ENCODE peak calls at places on chromosome 19, in seven cellular contexts. One of them, this sample, is unnamed.

GRCh38 chr19:40601061-40601973 is at the start of gene LTBP4:
- DNase-seq in heart right ventricle: peak
- DNase-seq in HS-27A: no peak
- DNase-seq in heart left ventricle: peak
- DNase-seq in EL: peak
- DNase-seq in ACHN: peak
- DNase-seq in caudate nucleus: no peak
- DNase-seq in this sample: no peak

GRCh38 chr19:17327654-17328516 is 6.8 kb downstream of the ANO8 start:
- DNase-seq in heart right ventricle: no peak
- DNase-seq in ACHN: no peak
- DNase-seq in EL: no peak
- DNase-seq in caudate nucleus: no peak
- DNase-seq in HS-27A: no peak
- DNase-seq in heart left ventricle: no peak
- DNase-seq in this sample: no peak

GRCh38 chr19:35738021-35738886 is 4.0 kb downstream of the IGFLR1 start:
- DNase-seq in ACHN: no peak
- DNase-seq in caudate nucleus: no peak
- DNase-seq in EL: no peak
- DNase-seq in HS-27A: no peak
- DNase-seq in heart left ventricle: no peak
- DNase-seq in heart right ventricle: no peak
- DNase-seq in this sample: no peak

GRCh38 chr19:36058481-36059179 is 3.9 kb downstream of the WDR62 start:
- DNase-seq in heart right ventricle: no peak
- DNase-seq in caudate nucleus: no peak
- DNase-seq in EL: no peak
- DNase-seq in ACHN: no peak
- DNase-seq in HS-27A: no peak
- DNase-seq in heart left ventricle: no peak
- DNase-seq in this sample: no peak

GRCh38 chr19:6967962-6968361 is 53.3 kb downstream of the MBD3L2B start:
- DNase-seq in ACHN: no peak
- DNase-seq in heart right ventricle: no peak
- DNase-seq in heart left ventricle: no peak
- DNase-seq in caudate nucleus: no peak
- DNase-seq in EL: no peak
- DNase-seq in HS-27A: no peak
- DNase-seq in this sample: no peak

GRCh38 chr19:1243768-1244692 is 2.5 kb downstream of the ATP5F1D start:
- DNase-seq in heart left ventricle: peak
- DNase-seq in caudate nucleus: peak
- DNase-seq in heart right ventricle: peak
- DNase-seq in EL: peak
- DNase-seq in HS-27A: no peak
- DNase-seq in ACHN: peak
- DNase-seq in this sample: peak

GRCh38 chr19:40683437-40683836 is 7.0 kb downstream of the NUMBL start:
- DNase-seq in heart left ventricle: no peak
- DNase-seq in heart right ventricle: no peak
- DNase-seq in ACHN: no peak
- DNase-seq in HS-27A: no peak
- DNase-seq in EL: no peak
- DNase-seq in caudate nucleus: no peak
- DNase-seq in this sample: no peak

GRCh38 chr19:55369651-55370304 is 485 bp downstream of the IL11 start:
- DNase-seq in ACHN: peak
- DNase-seq in caudate nucleus: no peak
- DNase-seq in heart left ventricle: no peak
- DNase-seq in EL: peak
- DNase-seq in heart right ventricle: no peak
- DNase-seq in HS-27A: no peak
- DNase-seq in this sample: no peak

GRCh38 chr19:12865746-12866415 is 15.4 kb downstream of the DNASE2 start:
- DNase-seq in heart left ventricle: no peak
- DNase-seq in EL: no peak
- DNase-seq in ACHN: no peak
- DNase-seq in heart right ventricle: no peak
- DNase-seq in HS-27A: no peak
- DNase-seq in caudate nucleus: no peak
- DNase-seq in this sample: no peak

GRCh38 chr19:48501961-48502719 is 9.5 kb downstream of the LMTK3 start:
- DNase-seq in HS-27A: no peak
- DNase-seq in caudate nucleus: no peak
- DNase-seq in ACHN: peak
- DNase-seq in EL: peak
- DNase-seq in heart left ventricle: no peak
- DNase-seq in heart right ventricle: no peak
- DNase-seq in this sample: peak

GRCh38 chr19:34345934-34346333 is 19.1 kb upstream of the GPI start:
- DNase-seq in heart left ventricle: peak
- DNase-seq in heart right ventricle: peak
- DNase-seq in caudate nucleus: peak
- DNase-seq in ACHN: peak
- DNase-seq in EL: peak
- DNase-seq in HS-27A: peak
- DNase-seq in this sample: peak

GRCh38 chr19:6161271-6161850 is 25.9 kb downstream of the ACSBG2 start:
- DNase-seq in HS-27A: no peak
- DNase-seq in heart right ventricle: peak
- DNase-seq in caudate nucleus: no peak
- DNase-seq in EL: peak
- DNase-seq in heart left ventricle: peak
- DNase-seq in ACHN: no peak
- DNase-seq in this sample: no peak

GRCh38 chr19:3403489-3404323 is 37.3 kb downstream of the NFIC start:
- DNase-seq in EL: peak
- DNase-seq in HS-27A: no peak
- DNase-seq in ACHN: no peak
- DNase-seq in caudate nucleus: peak
- DNase-seq in heart right ventricle: peak
- DNase-seq in heart left ventricle: peak
- DNase-seq in this sample: peak

GRCh38 chr19:14492756-14493337 is 3.1 kb downstream of the GIPC1 start:
- DNase-seq in caudate nucleus: no peak
- DNase-seq in ACHN: no peak
- DNase-seq in heart left ventricle: no peak
- DNase-seq in heart right ventricle: no peak
- DNase-seq in EL: no peak
- DNase-seq in HS-27A: no peak
- DNase-seq in this sample: no peak

GRCh38 chr19:54418030-54418929 is 3.0 kb downstream of the TTYH1 start:
- DNase-seq in ACHN: no peak
- DNase-seq in heart left ventricle: no peak
- DNase-seq in EL: peak
- DNase-seq in heart right ventricle: no peak
- DNase-seq in caudate nucleus: peak
- DNase-seq in HS-27A: no peak
- DNase-seq in this sample: peak

GRCh38 chr19:1166872-1167573 is 7.0 kb downstream of the SBNO2 start:
- DNase-seq in HS-27A: no peak
- DNase-seq in caudate nucleus: no peak
- DNase-seq in heart right ventricle: no peak
- DNase-seq in EL: no peak
- DNase-seq in heart left ventricle: no peak
- DNase-seq in ACHN: no peak
- DNase-seq in this sample: no peak

GRCh38 chr19:1618157-1619093 is 13.2 kb upstream of the UQCR11 start:
- DNase-seq in EL: peak
- DNase-seq in heart left ventricle: no peak
- DNase-seq in HS-27A: no peak
- DNase-seq in caudate nucleus: no peak
- DNase-seq in ACHN: peak
- DNase-seq in heart right ventricle: peak
- DNase-seq in this sample: no peak